ENCODE peak calls at places on chromosomes 12 and 14, in six cellular contexts. M, Q, Z, J, Y and B are unnamed samples.

GRCh38 chr14:71452535-71452934 is 479.7 kb upstream of the RGS6 start:
- DNase-seq in M (no peak), Q (no peak), Z (no peak), J (no peak), Y (no peak), B (no peak)

GRCh38 chr12:56188116-56188785 is 1.0 kb downstream of the SMARCC2 start:
- DNase-seq in M (peak; percentile 25), Q (no peak), Z (no peak), J (no peak), Y (no peak), B (no peak)

GRCh38 chr12:85138833-85139232 is 102.7 kb downstream of the LRRIQ1 start:
- DNase-seq in M (no peak), Q (no peak), Z (no peak), J (no peak), Y (no peak), B (no peak)

GRCh38 chr14:94011795-94012194 is 14.3 kb upstream of the OTUB2 start:
- DNase-seq in M (peak; percentile 28), Q (peak; percentile 42), Z (no peak), J (no peak), Y (no peak), B (no peak)

GRCh38 chr12:5063149-5063548 is 19.5 kb downstream of the KCNA5 start:
- DNase-seq in M (no peak), Q (no peak), Z (no peak), J (no peak), Y (no peak), B (no peak)

GRCh38 chr14:102857444-102857843 is 65.0 kb upstream of the AMN start:
- DNase-seq in M (no peak), Q (no peak), Z (no peak), J (no peak), Y (no peak), B (no peak)

GRCh38 chr14:55121628-55122440 is 7.2 kb upstream of the LGALS3 start:
- DNase-seq in M (no peak), Q (no peak), Z (no peak), J (no peak), Y (no peak), B (no peak)

GRCh38 chr12:4272014-4272975 is 1.3 kb upstream of the CCND2 start:
- DNase-seq in M (peak; percentile 69), Q (peak; percentile 75), Z (peak; percentile 80), J (peak; percentile 90), Y (peak; percentile 72), B (no peak)

GRCh38 chr14:99605299-99605961 is 1.4 kb upstream of the CCDC85C start:
- DNase-seq in M (peak; percentile 80), Q (peak; percentile 76), Z (peak; percentile 65), J (peak; percentile 77), Y (peak; percentile 71), B (no peak)

GRCh38 chr12:79643821-79644220 is 46.9 kb downstream of the PAWR start:
- DNase-seq in M (no peak), Q (no peak), Z (no peak), J (no peak), Y (no peak), B (no peak)

GRCh38 chr14:36773136-36773540 is 111.5 kb downstream of the PAX9 start:
- DNase-seq in M (no peak), Q (no peak), Z (no peak), J (no peak), Y (no peak), B (no peak)

GRCh38 chr14:105582639-105583038 is 56.3 kb downstream of the TMEM121 start:
- DNase-seq in M (no peak), Q (no peak), Z (no peak), J (no peak), Y (no peak), B (no peak)

GRCh38 chr14:100193417-100194357 is 34.2 kb upstream of the DEGS2 start:
- DNase-seq in M (no peak), Q (peak; percentile 10), Z (no peak), J (peak; percentile 8), Y (no peak), B (no peak)

GRCh38 chr12:129681830-129682229 is 222.0 kb downstream of the TMEM132D start:
- DNase-seq in M (no peak), Q (no peak), Z (no peak), J (no peak), Y (no peak), B (no peak)

GRCh38 chr14:75310295-75311059 is 31.8 kb downstream of the FOS start:
- DNase-seq in M (peak; percentile 92), Q (no peak), Z (no peak), J (no peak), Y (no peak), B (peak; percentile 68)

GRCh38 chr12:75964150-75964549 is 67.4 kb downstream of the PHLDA1 start:
- DNase-seq in M (no peak), Q (no peak), Z (no peak), J (no peak), Y (no peak), B (no peak)

GRCh38 chr14:104087981-104088850 is 2.7 kb downstream of the ASPG start:
- DNase-seq in M (no peak), Q (no peak), Z (no peak), J (no peak), Y (no peak), B (no peak)

GRCh38 chr12:28021704-28022103 is 49.2 kb upstream of the PTHLH start:
- DNase-seq in M (no peak), Q (no peak), Z (no peak), J (no peak), Y (no peak), B (no peak)

GRCh38 chr12:113961921-113962710 is 4.0 kb downstream of the RBM19 start:
- DNase-seq in M (peak; percentile 19), Q (no peak), Z (peak; percentile 35), J (peak; percentile 52), Y (no peak), B (no peak)

GRCh38 chr14:23829736-23830474 is 123.7 kb upstream of the DHRS4 start:
- DNase-seq in M (peak; percentile 87), Q (no peak), Z (no peak), J (no peak), Y (no peak), B (peak; percentile 60)

GRCh38 chr12:14618990-14619389 is 51.3 kb upstream of the PLBD1 start:
- DNase-seq in M (peak; percentile 41), Q (no peak), Z (no peak), J (no peak), Y (no peak), B (no peak)

GRCh38 chr12:54352891-54353874 is 11.1 kb downstream of the GPR84 start:
- DNase-seq in M (no peak), Q (no peak), Z (no peak), J (no peak), Y (no peak), B (no peak)

GRCh38 chr12:76346798-76347420 is 1.3 kb downstream of the BBS10 start:
- DNase-seq in M (peak; percentile 81), Q (no peak), Z (no peak), J (peak; percentile 29), Y (no peak), B (peak; percentile 41)

GRCh38 chr14:38721822-38722431 is 381.1 kb downstream of the SEC23A start:
- DNase-seq in M (peak; percentile 82), Q (no peak), Z (peak; percentile 21), J (peak; percentile 7), Y (no peak), B (peak; percentile 62)